ENCODE peak calls at places on chromosomes 1 and 21, in six cellular contexts. U, B, X, I, J and S are unnamed samples.

GRCh38 chr1:23529146-23530088 is 1.6 kb downstream of the E2F2 start:
- DNase-seq in U (peak; percentile 51), B (no peak), X (no peak), I (no peak), J (peak; percentile 27), S (no peak)

GRCh38 chr1:16230744-16231143 is 6.2 kb downstream of the CPLANE2 start:
- DNase-seq in U (no peak), B (no peak), X (no peak), I (no peak), J (no peak), S (no peak)

GRCh38 chr1:44707959-44708831 is 22.8 kb downstream of the RNU5D-1 start:
- DNase-seq in U (peak; percentile 69), B (peak; percentile 47), X (peak; percentile 40), I (peak; percentile 53), J (peak; percentile 57), S (peak; percentile 48)

GRCh38 chr1:207826557-207827487 is 75.0 kb downstream of the CD46 start:
- DNase-seq in U (no peak), B (no peak), X (no peak), I (no peak), J (peak; percentile 64), S (no peak)

GRCh38 chr1:234659538-234659937 is 49.6 kb upstream of the IRF2BP2 start:
- DNase-seq in U (no peak), B (peak; percentile 84), X (no peak), I (peak; percentile 69), J (peak; percentile 89), S (no peak)

GRCh38 chr1:158180741-158181576 is at the start of gene CD1D:
- DNase-seq in U (no peak), B (peak; percentile 1), X (no peak), I (no peak), J (no peak), S (peak; percentile 77)

GRCh38 chr1:218823291-218823900 is 350.3 kb upstream of the LYPLAL1 start:
- DNase-seq in U (no peak), B (peak; percentile 98), X (no peak), I (peak; percentile 78), J (peak; percentile 48), S (no peak)

GRCh38 chr1:193448682-193449461 is 262.5 kb upstream of the B3GALT2 start:
- DNase-seq in U (peak; percentile 81), B (no peak), X (no peak), I (no peak), J (no peak), S (no peak)

GRCh38 chr1:39317910-39318633 is 113.6 kb downstream of the MACF1 start:
- DNase-seq in U (no peak), B (peak; percentile 73), X (no peak), I (no peak), J (no peak), S (no peak)

GRCh38 chr1:162218975-162219374 is 149.5 kb downstream of the NOS1AP start:
- DNase-seq in U (no peak), B (peak; percentile 48), X (no peak), I (no peak), J (peak; percentile 79), S (no peak)

GRCh38 chr1:23483327-23484252 is at the start of gene ASAP3:
- DNase-seq in U (no peak), B (peak; percentile 75), X (no peak), I (no peak), J (peak; percentile 29), S (peak; percentile 54)

GRCh38 chr1:143574891-143575520 is 396.8 kb downstream of the FAM72C start:
- DNase-seq in U (no peak), B (no peak), X (no peak), I (no peak), J (no peak), S (no peak)

GRCh38 chr1:109804660-109805059 is 40.9 kb upstream of the EPS8L3 start:
- DNase-seq in U (no peak), B (no peak), X (no peak), I (no peak), J (no peak), S (no peak)

GRCh38 chr1:217188280-217189235 is 442.3 kb downstream of the GPATCH2 start:
- DNase-seq in U (no peak), B (peak; percentile 4), X (no peak), I (no peak), J (no peak), S (no peak)

GRCh38 chr1:59856725-59857338 is 42.1 kb downstream of the HOOK1 start:
- DNase-seq in U (no peak), B (no peak), X (no peak), I (no peak), J (peak; percentile 65), S (no peak)

GRCh38 chr1:182614796-182615451 is 10.7 kb upstream of the RGS16 start:
- DNase-seq in U (peak; percentile 84), B (peak; percentile 84), X (no peak), I (no peak), J (peak; percentile 40), S (peak; percentile 84)

GRCh38 chr1:166902279-166902678 is 26.2 kb upstream of the TADA1 start:
- DNase-seq in U (no peak), B (peak; percentile 68), X (peak; percentile 49), I (peak; percentile 43), J (peak; percentile 74), S (no peak)

GRCh38 chr1:67535474-67535873 is 105.3 kb upstream of the SERBP1 start:
- DNase-seq in U (peak; percentile 42), B (peak; percentile 82), X (no peak), I (peak; percentile 69), J (peak; percentile 87), S (peak; percentile 67)

GRCh38 chr1:28775121-28775942 is 36.6 kb upstream of the OPRD1 start:
- DNase-seq in U (peak; percentile 69), B (peak; percentile 17), X (no peak), I (no peak), J (no peak), S (peak; percentile 23)

GRCh38 chr21:31425158-31425557 is 81.1 kb upstream of the TIAM1 start:
- DNase-seq in U (no peak), B (no peak), X (no peak), I (no peak), J (no peak), S (peak; percentile 63)

GRCh38 chr1:207922554-207922953 is 11.6 kb upstream of the CD34 start:
- DNase-seq in U (no peak), B (no peak), X (no peak), I (no peak), J (no peak), S (no peak)

GRCh38 chr1:234765181-234765580 is 155.2 kb upstream of the IRF2BP2 start:
- DNase-seq in U (no peak), B (no peak), X (no peak), I (no peak), J (no peak), S (no peak)

GRCh38 chr1:20126041-20126805 is 6.9 kb upstream of the PLA2G2D start:
- DNase-seq in U (no peak), B (no peak), X (no peak), I (no peak), J (no peak), S (no peak)

GRCh38 chr1:247111636-247112478 is 7.7 kb upstream of the ZNF669 start:
- DNase-seq in U (no peak), B (peak; percentile 63), X (no peak), I (no peak), J (peak; percentile 48), S (peak; percentile 69)

DNA sequence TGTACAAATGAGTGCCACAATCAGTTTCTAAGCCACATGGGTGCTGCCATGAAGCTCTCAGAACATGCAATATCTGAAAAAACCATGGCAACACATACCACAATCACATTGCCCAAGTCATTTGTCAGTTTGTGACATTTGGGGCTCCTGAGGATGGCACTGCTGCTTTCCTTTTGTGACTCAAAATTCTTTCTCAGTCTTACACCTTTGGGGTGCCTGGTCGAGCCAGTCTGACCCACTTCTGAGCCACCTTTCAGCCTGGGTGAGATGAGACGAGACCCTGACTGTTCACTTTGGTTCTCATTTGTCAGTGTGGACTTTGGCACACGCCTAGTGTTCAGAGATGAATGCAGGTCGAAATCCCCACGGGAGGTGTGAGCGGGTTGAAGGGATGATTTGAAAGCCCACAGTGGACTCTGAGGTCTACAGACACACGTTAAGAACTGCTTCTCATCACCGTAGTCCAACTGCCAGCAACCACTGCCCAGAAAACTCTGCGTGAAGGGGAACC is 8.0 kb downstream of the BATF3 start:
- DNase-seq in U (no peak), B (no peak), X (no peak), I (no peak), J (no peak), S (no peak)
- H3K9ac ChIP-seq in U (no peak overlapping the region), B (no peak overlapping the region), X (no peak overlapping the region), I (no peak overlapping the region), J (no peak overlapping the region), S (no peak overlapping the region)

GRCh38 chr21:45318556-45319341 is 31.1 kb upstream of the POFUT2 start:
- DNase-seq in U (no peak), B (peak; percentile 52), X (no peak), I (peak; percentile 40), J (no peak), S (no peak)
- TF ChIP-seq CTCF in U (no peak), B (no peak), X (no peak), I (no peak), J (no peak), S (no peak)

DNA sequence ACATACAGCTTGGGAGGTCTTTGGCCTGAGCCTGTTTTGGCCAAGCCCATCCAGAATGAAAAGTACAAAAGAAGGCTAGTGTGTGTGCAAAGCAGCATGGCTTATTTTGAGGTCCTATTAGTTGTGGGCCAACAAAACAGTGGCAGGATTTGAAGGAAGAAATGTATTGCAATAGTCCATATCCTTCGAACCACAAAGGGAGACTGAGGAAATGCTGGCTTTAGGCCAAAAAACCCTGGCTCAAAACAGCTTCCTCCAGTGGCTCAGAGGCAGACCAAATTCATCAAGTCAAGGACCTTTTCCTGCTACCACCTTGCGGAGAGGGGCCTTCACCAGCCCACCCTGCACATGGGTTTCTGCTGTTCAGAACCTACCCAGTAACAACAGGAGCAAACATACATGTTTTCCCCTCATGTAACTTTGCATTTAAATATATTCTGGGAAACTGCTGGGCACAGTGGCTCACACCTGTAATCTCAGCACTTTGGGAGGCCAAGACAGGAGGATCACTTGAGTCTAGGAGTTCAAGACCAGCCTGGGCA is 43.3 kb downstream of the VPS26C start:
- DNase-seq in U (no peak), B (no peak), X (no peak), I (no peak), J (no peak), S (no peak)
- H3K4me3 ChIP-seq in U (no peak overlapping the region), B (no peak overlapping the region), X (no peak overlapping the region), I (no peak overlapping the region), J (no peak overlapping the region), S (no peak overlapping the region)

GRCh38 chr1:1956101-1956500 is 37.0 kb upstream of the TMEM52 start:
- DNase-seq in U (no peak), B (no peak), X (no peak), I (no peak), J (no peak), S (no peak)

GRCh38 chr1:1956586-1957532 is 37.8 kb upstream of the TMEM52 start:
- DNase-seq in U (no peak), B (no peak), X (no peak), I (no peak), J (no peak), S (no peak)

GRCh38 chr1:1955651-1956094 is 36.6 kb upstream of the TMEM52 start:
- DNase-seq in U (no peak), B (no peak), X (no peak), I (no peak), J (no peak), S (no peak)

GRCh38 chr1:1954831-1955441 is 35.9 kb upstream of the TMEM52 start:
- DNase-seq in U (no peak), B (no peak), X (no peak), I (no peak), J (no peak), S (no peak)

GRCh38 chr1:1954015-1954414 is 34.9 kb upstream of the TMEM52 start:
- DNase-seq in U (no peak), B (no peak), X (no peak), I (no peak), J (no peak), S (no peak)
- H3K9ac ChIP-seq in U (no peak overlapping the region), B (no peak overlapping the region), X (no peak overlapping the region), I (no peak overlapping the region), J (no peak overlapping the region), S (no peak overlapping the region)